ENCODE peak calls at places on chromosomes 13 and 19, in seven cellular contexts. U, O, W, M, J, K and H are unnamed samples.

GRCh38 chr13:102142473-102142826 is 259.4 kb downstream of the FGF14 start:
- DNase-seq in K (no peak), W (no peak), M (no peak), O (no peak), J (no peak), U (no peak), H (no peak)

GRCh38 chr19:46660008-46660517 is 919 bp downstream of the DACT3 start:
- DNase-seq in U (peak), W (no peak), J (no peak), M (no peak), O (peak), K (no peak), H (peak)

GRCh38 chr13:47252627-47253026 is 355.8 kb upstream of the HTR2A start:
- DNase-seq in O (no peak), M (no peak), U (no peak), J (no peak), W (no peak), K (no peak), H (no peak)

GRCh38 chr19:51531349-51532315 is at the start of gene SIGLEC6:
- DNase-seq in W (no peak), K (peak), M (no peak), O (no peak), U (no peak), J (no peak), H (no peak)

GRCh38 chr19:34666958-34667265 is 10.0 kb downstream of the SCGB2B2 start:
- DNase-seq in J (no peak), O (no peak), W (no peak), M (no peak), K (no peak), U (no peak), H (no peak)

GRCh38 chr13:97274782-97275252 is 52.7 kb downstream of the MBNL2 start:
- DNase-seq in U (no peak), W (no peak), O (no peak), M (no peak), K (no peak), J (no peak), H (no peak)

GRCh38 chr13:33212396-33212795 is 73.2 kb downstream of the STARD13 start:
- DNase-seq in W (no peak), O (no peak), K (no peak), U (no peak), M (no peak), J (no peak), H (no peak)

GRCh38 chr19:55579766-55580621 is 654 bp downstream of the ZNF579 start:
- DNase-seq in M (no peak), K (no peak), J (no peak), W (no peak), O (peak), U (peak), H (peak)

GRCh38 chr19:13839193-13839937 is 37.6 kb upstream of the NANOS3 start:
- DNase-seq in U (peak), M (no peak), J (no peak), W (peak), K (peak), O (no peak), H (no peak)

GRCh38 chr19:3095375-3096191 is 1.4 kb downstream of the GNA11 start:
- DNase-seq in K (no peak), M (no peak), W (no peak), J (no peak), O (peak), U (no peak), H (no peak)

GRCh38 chr13:26968431-26969335 is 202.9 kb downstream of the USP12 start:
- DNase-seq in O (peak), U (no peak), M (peak), K (peak), J (no peak), W (no peak), H (no peak)